ENCODE peak calls at places on chromosomes 5 and 9, in five cellular contexts. A is activated gamma-delta T cell treated with Interleukin-2 at 50 U/mL for 16 hours, J is KBM-7, F is Calu3, Y is T-helper 1 cell. K is an unnamed sample.

GRCh38 chr9:33466565-33467495 is 6.9 kb downstream of the NOL6 start:
- DNase-seq in A (peak; percentile 76), J (peak; percentile 53), F (peak; percentile 74), Y (peak; percentile 51), K (no peak)

GRCh38 chr9:137988051-137988450 is 110.5 kb downstream of the CACNA1B start:
- DNase-seq in A (no peak), J (no peak), F (no peak), Y (no peak), K (no peak)

GRCh38 chr5:127970854-127971425 is 112.6 kb upstream of the SLC12A2 start:
- DNase-seq in A (no peak), J (no peak), F (no peak), Y (no peak), K (no peak)

GRCh38 chr5:179253730-179254129 is 91.5 kb downstream of the ADAMTS2 start:
- DNase-seq in A (no peak), J (no peak), F (no peak), Y (no peak), K (no peak)

GRCh38 chr5:134603059-134603458 is 29.6 kb downstream of the SAR1B start:
- DNase-seq in A (no peak), J (no peak), F (no peak), Y (no peak), K (peak; percentile 9)

GRCh38 chr9:3398232-3398648 is 127.6 kb downstream of the RFX3 start:
- DNase-seq in A (no peak), J (peak; percentile 87), F (no peak), Y (no peak), K (no peak)

GRCh38 chr5:178201221-178201926 is 3.0 kb upstream of the HNRNPAB start:
- DNase-seq in A (no peak), J (no peak), F (no peak), Y (no peak), K (no peak)

GRCh38 chr5:167916706-167917105 is 374.7 kb upstream of the WWC1 start:
- DNase-seq in A (no peak), J (no peak), F (no peak), Y (no peak), K (no peak)

GRCh38 chr9:120099064-120099463 is 480.9 kb downstream of the CDK5RAP2 start:
- DNase-seq in A (no peak), J (no peak), F (no peak), Y (no peak), K (no peak)

K was measured in amniotic stem cell.